ENCODE peak calls at places on chromosomes 13 and 19, in four cellular contexts. H, F, B and L are unnamed samples.

GRCh38 chr19:7620442-7621412 is 8.6 kb downstream of the XAB2 start:
- DNase-seq in F (no peak), H (no peak), B (no peak), L (no peak)

GRCh38 chr13:77219401-77219800 is 107.5 kb downstream of the MYCBP2 start:
- DNase-seq in H (no peak), B (no peak), F (no peak), L (no peak)

GRCh38 chr19:8607386-8607785 is 3.1 kb downstream of the ADAMTS10 start:
- DNase-seq in H (no peak), B (no peak), F (peak), L (no peak)

GRCh38 chr13:97493471-97493870 is 59.5 kb downstream of the RAP2A start:
- DNase-seq in B (no peak), F (no peak), H (no peak), L (no peak)

GRCh38 chr13:60671386-60671785 is 274.4 kb downstream of the TDRD3 start:
- DNase-seq in B (no peak), F (no peak), H (no peak), L (no peak)

GRCh38 chr19:42267644-42268141 is 1.4 kb upstream of the CIC start:
- DNase-seq in B (no peak), H (no peak), F (no peak), L (no peak)

GRCh38 chr19:43432866-43433673 is 18.4 kb downstream of the TEX101 start:
- DNase-seq in H (peak), F (peak), B (no peak), L (peak)

GRCh38 chr19:15463865-15464371 is 426 bp downstream of the RASAL3 start:
- DNase-seq in F (no peak), B (no peak), H (no peak), L (no peak)

GRCh38 chr19:29467824-29468401 is 57.9 kb upstream of the VSTM2B start:
- DNase-seq in H (peak), B (no peak), F (peak), L (peak)

GRCh38 chr13:110372676-110373075 is 65.6 kb downstream of the COL4A2 start:
- DNase-seq in F (no peak), H (no peak), B (no peak), L (no peak)

GRCh38 chr19:41933693-41934426 is 5.6 kb upstream of the ERFL start:
- DNase-seq in H (no peak), F (no peak), B (no peak), L (no peak)

GRCh38 chr13:98923641-98924397 is 54.0 kb downstream of the DOCK9 start:
- DNase-seq in H (no peak), B (no peak), F (no peak), L (no peak)
- TF ChIP-seq RCOR1 in H (no peak), B (no peak), F (no peak), L (no peak)

DNA sequence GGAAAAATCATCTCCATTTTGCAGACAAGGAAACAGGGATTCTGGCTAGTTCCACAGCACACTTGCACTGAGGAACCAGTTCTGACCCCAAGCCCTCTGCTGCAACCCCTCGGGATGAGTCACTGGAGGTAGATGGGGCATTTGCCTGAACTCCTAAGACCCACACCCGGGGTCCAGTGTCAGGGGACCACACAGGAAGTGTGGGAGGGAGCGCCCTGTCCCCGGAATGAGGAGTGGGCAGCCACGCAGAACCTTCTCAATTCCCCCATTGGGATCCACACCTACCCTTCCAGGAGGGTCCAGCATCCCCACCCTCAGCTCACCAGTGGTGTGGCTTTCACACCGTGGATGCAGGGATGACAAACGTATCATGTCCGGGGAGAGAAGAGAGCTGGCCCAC is 62.7 kb downstream of the TSHZ3 start:
- DNase-seq in B (no peak), F (no peak), H (no peak), L (no peak)
- H3K9ac ChIP-seq in B (no peak), F (no peak), H (no peak), L (no peak)

GRCh38 chr13:69603144-69603853 is 504.3 kb upstream of the ATXN8OS start:
- DNase-seq in H (no peak), B (no peak), F (no peak), L (no peak)
- TF ChIP-seq RCOR1 in H (no peak), B (no peak), F (no peak), L (no peak)

DNA sequence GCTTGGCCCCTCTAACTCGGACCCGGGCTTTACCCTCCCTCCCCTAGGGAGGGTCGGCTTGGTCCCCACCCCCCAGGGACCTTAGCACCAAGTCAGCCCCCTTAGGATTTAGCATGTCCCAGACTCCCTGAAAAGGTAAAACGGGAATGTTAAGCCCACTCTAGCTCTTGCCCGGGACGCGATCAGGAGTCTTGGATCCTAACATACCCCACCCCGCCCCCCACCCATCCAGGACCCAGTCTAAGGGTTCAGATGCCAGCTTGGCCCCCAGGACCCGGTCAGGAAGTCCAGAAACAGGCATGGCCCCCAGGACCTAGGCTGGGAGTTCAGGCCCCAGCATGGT is 437 bp downstream of the EPOR start:
- DNase-seq in B (no peak), H (no peak), F (no peak), L (no peak)
- H3K9ac ChIP-seq in B (no peak), H (peak), F (peak), L (no peak)